ENCODE peak calls at places on chromosomes 12 and 14, in six cellular contexts. One of them, this sample, is unnamed.
A peak's percentile ranks its signal among the peaks of the same experiment; 100 is the strongest.

GRCh38 chr14:89699076-89699475 is 255.5 kb downstream of the EFCAB11 start:
- DNase-seq in germinal center: no peak
- DNase-seq in AML-193: no peak
- DNase-seq in ureter: no peak
- DNase-seq in NCI-H2029 treated with DMSO at 0.1 percent for 48 hours: no peak
- DNase-seq in activated naive CD8-positive, alpha-beta T cell treated with anti-CD3 and anti-CD28 coated beads, Interleukin-2, amount 50 U/mL, for 24 hours: no peak
- DNase-seq in this sample: no peak

GRCh38 chr12:89085421-89085820 is 266.9 kb downstream of the DUSP6 start:
- DNase-seq in germinal center: no peak
- DNase-seq in AML-193: no peak
- DNase-seq in ureter: no peak
- DNase-seq in NCI-H2029 treated with DMSO at 0.1 percent for 48 hours: no peak
- DNase-seq in activated naive CD8-positive, alpha-beta T cell treated with anti-CD3 and anti-CD28 coated beads, Interleukin-2, amount 50 U/mL, for 24 hours: no peak
- DNase-seq in this sample: no peak

GRCh38 chr12:106149096-106149784 is 10.5 kb upstream of the NUAK1 start:
- DNase-seq in germinal center: no peak
- DNase-seq in AML-193: no peak
- DNase-seq in ureter: no peak
- DNase-seq in NCI-H2029 treated with DMSO at 0.1 percent for 48 hours: no peak
- DNase-seq in activated naive CD8-positive, alpha-beta T cell treated with anti-CD3 and anti-CD28 coated beads, Interleukin-2, amount 50 U/mL, for 24 hours: no peak
- DNase-seq in this sample: peak; percentile 37

GRCh38 chr12:92208613-92209121 is 63.0 kb upstream of the BTG1 start:
- DNase-seq in germinal center: peak; percentile 27
- DNase-seq in AML-193: no peak
- DNase-seq in ureter: no peak
- DNase-seq in NCI-H2029 treated with DMSO at 0.1 percent for 48 hours: no peak
- DNase-seq in activated naive CD8-positive, alpha-beta T cell treated with anti-CD3 and anti-CD28 coated beads, Interleukin-2, amount 50 U/mL, for 24 hours: no peak
- DNase-seq in this sample: peak; percentile 75

GRCh38 chr14:84969501-84969900 is 560.4 kb upstream of the FLRT2 start:
- DNase-seq in germinal center: no peak
- DNase-seq in AML-193: no peak
- DNase-seq in ureter: no peak
- DNase-seq in NCI-H2029 treated with DMSO at 0.1 percent for 48 hours: no peak
- DNase-seq in activated naive CD8-positive, alpha-beta T cell treated with anti-CD3 and anti-CD28 coated beads, Interleukin-2, amount 50 U/mL, for 24 hours: no peak
- DNase-seq in this sample: no peak

GRCh38 chr12:118409834-118410233 is 33.5 kb downstream of the SUDS3 start:
- DNase-seq in germinal center: no peak
- DNase-seq in AML-193: no peak
- DNase-seq in ureter: no peak
- DNase-seq in NCI-H2029 treated with DMSO at 0.1 percent for 48 hours: no peak
- DNase-seq in activated naive CD8-positive, alpha-beta T cell treated with anti-CD3 and anti-CD28 coated beads, Interleukin-2, amount 50 U/mL, for 24 hours: no peak
- DNase-seq in this sample: no peak

GRCh38 chr14:53741379-53742225 is 215.0 kb downstream of the BMP4 start:
- DNase-seq in germinal center: no peak
- DNase-seq in AML-193: no peak
- DNase-seq in ureter: no peak
- DNase-seq in NCI-H2029 treated with DMSO at 0.1 percent for 48 hours: no peak
- DNase-seq in activated naive CD8-positive, alpha-beta T cell treated with anti-CD3 and anti-CD28 coated beads, Interleukin-2, amount 50 U/mL, for 24 hours: no peak
- DNase-seq in this sample: no peak

GRCh38 chr12:93571854-93572711 is at the start of gene SOCS2:
- DNase-seq in germinal center: no peak
- DNase-seq in AML-193: no peak
- DNase-seq in ureter: peak; percentile 54
- DNase-seq in NCI-H2029 treated with DMSO at 0.1 percent for 48 hours: no peak
- DNase-seq in activated naive CD8-positive, alpha-beta T cell treated with anti-CD3 and anti-CD28 coated beads, Interleukin-2, amount 50 U/mL, for 24 hours: peak; percentile 32
- DNase-seq in this sample: no peak

GRCh38 chr14:99674064-99674650 is 9.9 kb upstream of the CYP46A1 start:
- DNase-seq in germinal center: no peak
- DNase-seq in AML-193: no peak
- DNase-seq in ureter: no peak
- DNase-seq in NCI-H2029 treated with DMSO at 0.1 percent for 48 hours: no peak
- DNase-seq in activated naive CD8-positive, alpha-beta T cell treated with anti-CD3 and anti-CD28 coated beads, Interleukin-2, amount 50 U/mL, for 24 hours: no peak
- DNase-seq in this sample: no peak

GRCh38 chr14:85534435-85534834 is 4.5 kb downstream of the FLRT2 start:
- DNase-seq in germinal center: no peak
- DNase-seq in AML-193: no peak
- DNase-seq in ureter: no peak
- DNase-seq in NCI-H2029 treated with DMSO at 0.1 percent for 48 hours: no peak
- DNase-seq in activated naive CD8-positive, alpha-beta T cell treated with anti-CD3 and anti-CD28 coated beads, Interleukin-2, amount 50 U/mL, for 24 hours: no peak
- DNase-seq in this sample: no peak

GRCh38 chr12:47795814-47796411 is 22.9 kb downstream of the SLC48A1 start:
- DNase-seq in germinal center: no peak
- DNase-seq in AML-193: no peak
- DNase-seq in ureter: no peak
- DNase-seq in NCI-H2029 treated with DMSO at 0.1 percent for 48 hours: no peak
- DNase-seq in activated naive CD8-positive, alpha-beta T cell treated with anti-CD3 and anti-CD28 coated beads, Interleukin-2, amount 50 U/mL, for 24 hours: no peak
- DNase-seq in this sample: no peak

GRCh38 chr14:100858838-100859220 is 32.9 kb downstream of the MEG3 start:
- DNase-seq in germinal center: no peak
- DNase-seq in AML-193: no peak
- DNase-seq in ureter: no peak
- DNase-seq in NCI-H2029 treated with DMSO at 0.1 percent for 48 hours: no peak
- DNase-seq in activated naive CD8-positive, alpha-beta T cell treated with anti-CD3 and anti-CD28 coated beads, Interleukin-2, amount 50 U/mL, for 24 hours: no peak
- DNase-seq in this sample: no peak

GRCh38 chr14:34835312-34835711 is 39.8 kb downstream of the BAZ1A start:
- DNase-seq in germinal center: no peak
- DNase-seq in AML-193: no peak
- DNase-seq in ureter: no peak
- DNase-seq in NCI-H2029 treated with DMSO at 0.1 percent for 48 hours: no peak
- DNase-seq in activated naive CD8-positive, alpha-beta T cell treated with anti-CD3 and anti-CD28 coated beads, Interleukin-2, amount 50 U/mL, for 24 hours: no peak
- DNase-seq in this sample: peak; percentile 13

GRCh38 chr12:15897433-15897832 is 13.7 kb upstream of the DERA start:
- DNase-seq in germinal center: no peak
- DNase-seq in AML-193: no peak
- DNase-seq in ureter: no peak
- DNase-seq in NCI-H2029 treated with DMSO at 0.1 percent for 48 hours: no peak
- DNase-seq in activated naive CD8-positive, alpha-beta T cell treated with anti-CD3 and anti-CD28 coated beads, Interleukin-2, amount 50 U/mL, for 24 hours: no peak
- DNase-seq in this sample: no peak

GRCh38 chr12:47228802-47229201 is 149.0 kb upstream of the AMIGO2 start:
- DNase-seq in germinal center: no peak
- DNase-seq in AML-193: no peak
- DNase-seq in ureter: no peak
- DNase-seq in NCI-H2029 treated with DMSO at 0.1 percent for 48 hours: no peak
- DNase-seq in activated naive CD8-positive, alpha-beta T cell treated with anti-CD3 and anti-CD28 coated beads, Interleukin-2, amount 50 U/mL, for 24 hours: no peak
- DNase-seq in this sample: no peak

GRCh38 chr12:48933664-48934311 is 8.5 kb upstream of the FKBP11 start:
- DNase-seq in germinal center: no peak
- DNase-seq in AML-193: no peak
- DNase-seq in ureter: no peak
- DNase-seq in NCI-H2029 treated with DMSO at 0.1 percent for 48 hours: no peak
- DNase-seq in activated naive CD8-positive, alpha-beta T cell treated with anti-CD3 and anti-CD28 coated beads, Interleukin-2, amount 50 U/mL, for 24 hours: no peak
- DNase-seq in this sample: no peak

GRCh38 chr12:63822352-63822751 is 22.1 kb upstream of the SRGAP1 start:
- DNase-seq in germinal center: no peak
- DNase-seq in AML-193: no peak
- DNase-seq in ureter: no peak
- DNase-seq in NCI-H2029 treated with DMSO at 0.1 percent for 48 hours: no peak
- DNase-seq in activated naive CD8-positive, alpha-beta T cell treated with anti-CD3 and anti-CD28 coated beads, Interleukin-2, amount 50 U/mL, for 24 hours: no peak
- DNase-seq in this sample: no peak

GRCh38 chr14:54839681-54840080 is 62.9 kb downstream of the GCH1 start:
- DNase-seq in germinal center: no peak
- DNase-seq in AML-193: no peak
- DNase-seq in ureter: no peak
- DNase-seq in NCI-H2029 treated with DMSO at 0.1 percent for 48 hours: no peak
- DNase-seq in activated naive CD8-positive, alpha-beta T cell treated with anti-CD3 and anti-CD28 coated beads, Interleukin-2, amount 50 U/mL, for 24 hours: no peak
- DNase-seq in this sample: no peak

GRCh38 chr12:117240356-117240755 is 50.1 kb upstream of the FBXO21 start:
- DNase-seq in germinal center: no peak
- DNase-seq in AML-193: no peak
- DNase-seq in ureter: no peak
- DNase-seq in NCI-H2029 treated with DMSO at 0.1 percent for 48 hours: no peak
- DNase-seq in activated naive CD8-positive, alpha-beta T cell treated with anti-CD3 and anti-CD28 coated beads, Interleukin-2, amount 50 U/mL, for 24 hours: no peak
- DNase-seq in this sample: no peak

GRCh38 chr14:75268638-75269550 is 9.7 kb upstream of the FOS start:
- DNase-seq in germinal center: no peak
- DNase-seq in AML-193: peak; percentile 88
- DNase-seq in ureter: no peak
- DNase-seq in NCI-H2029 treated with DMSO at 0.1 percent for 48 hours: no peak
- DNase-seq in activated naive CD8-positive, alpha-beta T cell treated with anti-CD3 and anti-CD28 coated beads, Interleukin-2, amount 50 U/mL, for 24 hours: no peak
- DNase-seq in this sample: peak; percentile 83

GRCh38 chr14:20435454-20436362 is at the start of gene KLHL33:
- DNase-seq in germinal center: no peak
- DNase-seq in AML-193: no peak
- DNase-seq in ureter: no peak
- DNase-seq in NCI-H2029 treated with DMSO at 0.1 percent for 48 hours: no peak
- DNase-seq in activated naive CD8-positive, alpha-beta T cell treated with anti-CD3 and anti-CD28 coated beads, Interleukin-2, amount 50 U/mL, for 24 hours: no peak
- DNase-seq in this sample: no peak

GRCh38 chr12:113128802-113129663 is 6.5 kb downstream of the RASAL1 start:
- DNase-seq in germinal center: peak; percentile 86
- DNase-seq in AML-193: no peak
- DNase-seq in ureter: no peak
- DNase-seq in NCI-H2029 treated with DMSO at 0.1 percent for 48 hours: no peak
- DNase-seq in activated naive CD8-positive, alpha-beta T cell treated with anti-CD3 and anti-CD28 coated beads, Interleukin-2, amount 50 U/mL, for 24 hours: no peak
- DNase-seq in this sample: no peak

GRCh38 chr12:121791671-121792496 is 1.6 kb downstream of the RHOF start:
- DNase-seq in germinal center: no peak
- DNase-seq in AML-193: no peak
- DNase-seq in ureter: no peak
- DNase-seq in NCI-H2029 treated with DMSO at 0.1 percent for 48 hours: no peak
- DNase-seq in activated naive CD8-positive, alpha-beta T cell treated with anti-CD3 and anti-CD28 coated beads, Interleukin-2, amount 50 U/mL, for 24 hours: peak; percentile 61
- DNase-seq in this sample: peak; percentile 43

GRCh38 chr14:34420547-34421150 is 41.4 kb downstream of the SPTSSA start:
- DNase-seq in germinal center: no peak
- DNase-seq in AML-193: no peak
- DNase-seq in ureter: no peak
- DNase-seq in NCI-H2029 treated with DMSO at 0.1 percent for 48 hours: no peak
- DNase-seq in activated naive CD8-positive, alpha-beta T cell treated with anti-CD3 and anti-CD28 coated beads, Interleukin-2, amount 50 U/mL, for 24 hours: no peak
- DNase-seq in this sample: peak; percentile 10

GRCh38 chr12:76639646-76640045 is 80.1 kb upstream of the OSBPL8 start:
- DNase-seq in germinal center: no peak
- DNase-seq in AML-193: no peak
- DNase-seq in ureter: no peak
- DNase-seq in NCI-H2029 treated with DMSO at 0.1 percent for 48 hours: no peak
- DNase-seq in activated naive CD8-positive, alpha-beta T cell treated with anti-CD3 and anti-CD28 coated beads, Interleukin-2, amount 50 U/mL, for 24 hours: no peak
- DNase-seq in this sample: no peak

GRCh38 chr14:24312736-24313507 is 1.6 kb downstream of the LTB4R start:
- DNase-seq in germinal center: no peak
- DNase-seq in AML-193: peak; percentile 94
- DNase-seq in ureter: no peak
- DNase-seq in NCI-H2029 treated with DMSO at 0.1 percent for 48 hours: no peak
- DNase-seq in activated naive CD8-positive, alpha-beta T cell treated with anti-CD3 and anti-CD28 coated beads, Interleukin-2, amount 50 U/mL, for 24 hours: no peak
- DNase-seq in this sample: peak; percentile 74

GRCh38 chr12:99131761-99132199 is 486.7 kb downstream of the APAF1 start:
- DNase-seq in germinal center: no peak
- DNase-seq in AML-193: no peak
- DNase-seq in ureter: no peak
- DNase-seq in NCI-H2029 treated with DMSO at 0.1 percent for 48 hours: no peak
- DNase-seq in activated naive CD8-positive, alpha-beta T cell treated with anti-CD3 and anti-CD28 coated beads, Interleukin-2, amount 50 U/mL, for 24 hours: no peak
- DNase-seq in this sample: peak; percentile 56

GRCh38 chr12:119179335-119180021 is 747 bp downstream of the HSPB8 start:
- DNase-seq in germinal center: no peak
- DNase-seq in AML-193: no peak
- DNase-seq in ureter: peak; percentile 53
- DNase-seq in NCI-H2029 treated with DMSO at 0.1 percent for 48 hours: no peak
- DNase-seq in activated naive CD8-positive, alpha-beta T cell treated with anti-CD3 and anti-CD28 coated beads, Interleukin-2, amount 50 U/mL, for 24 hours: no peak
- DNase-seq in this sample: no peak

GRCh38 chr12:120229071-120229582 is 28.2 kb upstream of the RPLP0 start:
- DNase-seq in germinal center: no peak
- DNase-seq in AML-193: no peak
- DNase-seq in ureter: no peak
- DNase-seq in NCI-H2029 treated with DMSO at 0.1 percent for 48 hours: no peak
- DNase-seq in activated naive CD8-positive, alpha-beta T cell treated with anti-CD3 and anti-CD28 coated beads, Interleukin-2, amount 50 U/mL, for 24 hours: no peak
- DNase-seq in this sample: no peak

GRCh38 chr14:96187216-96188050 is 17.2 kb upstream of the BDKRB2 start:
- DNase-seq in germinal center: no peak
- DNase-seq in AML-193: no peak
- DNase-seq in ureter: no peak
- DNase-seq in NCI-H2029 treated with DMSO at 0.1 percent for 48 hours: no peak
- DNase-seq in activated naive CD8-positive, alpha-beta T cell treated with anti-CD3 and anti-CD28 coated beads, Interleukin-2, amount 50 U/mL, for 24 hours: no peak
- DNase-seq in this sample: no peak

GRCh38 chr14:61103541-61104339 is 122.7 kb downstream of the SLC38A6 start:
- DNase-seq in germinal center: no peak
- DNase-seq in AML-193: peak; percentile 44
- DNase-seq in ureter: peak; percentile 78
- DNase-seq in NCI-H2029 treated with DMSO at 0.1 percent for 48 hours: no peak
- DNase-seq in activated naive CD8-positive, alpha-beta T cell treated with anti-CD3 and anti-CD28 coated beads, Interleukin-2, amount 50 U/mL, for 24 hours: peak; percentile 25
- DNase-seq in this sample: peak; percentile 83

GRCh38 chr12:75720807-75721206 is 209.4 kb upstream of the KRR1 start:
- DNase-seq in germinal center: no peak
- DNase-seq in AML-193: no peak
- DNase-seq in ureter: no peak
- DNase-seq in NCI-H2029 treated with DMSO at 0.1 percent for 48 hours: peak; percentile 80
- DNase-seq in activated naive CD8-positive, alpha-beta T cell treated with anti-CD3 and anti-CD28 coated beads, Interleukin-2, amount 50 U/mL, for 24 hours: no peak
- DNase-seq in this sample: no peak

GRCh38 chr12:71503579-71504470 is 64.2 kb downstream of the LGR5 start:
- DNase-seq in germinal center: peak; percentile 3
- DNase-seq in AML-193: no peak
- DNase-seq in ureter: no peak
- DNase-seq in NCI-H2029 treated with DMSO at 0.1 percent for 48 hours: peak; percentile 26
- DNase-seq in activated naive CD8-positive, alpha-beta T cell treated with anti-CD3 and anti-CD28 coated beads, Interleukin-2, amount 50 U/mL, for 24 hours: no peak
- DNase-seq in this sample: no peak

GRCh38 chr14:21985081-21985480 is 311.5 kb upstream of the OR4E1 start:
- DNase-seq in germinal center: no peak
- DNase-seq in AML-193: no peak
- DNase-seq in ureter: no peak
- DNase-seq in NCI-H2029 treated with DMSO at 0.1 percent for 48 hours: no peak
- DNase-seq in activated naive CD8-positive, alpha-beta T cell treated with anti-CD3 and anti-CD28 coated beads, Interleukin-2, amount 50 U/mL, for 24 hours: no peak
- DNase-seq in this sample: no peak

GRCh38 chr14:28652782-28653181 is 113.8 kb upstream of the FOXG1 start:
- DNase-seq in germinal center: no peak
- DNase-seq in AML-193: no peak
- DNase-seq in ureter: no peak
- DNase-seq in NCI-H2029 treated with DMSO at 0.1 percent for 48 hours: no peak
- DNase-seq in activated naive CD8-positive, alpha-beta T cell treated with anti-CD3 and anti-CD28 coated beads, Interleukin-2, amount 50 U/mL, for 24 hours: no peak
- DNase-seq in this sample: no peak

GRCh38 chr12:123854918-123855317 is 92.8 kb downstream of the DNAH10 start:
- DNase-seq in germinal center: no peak
- DNase-seq in AML-193: no peak
- DNase-seq in ureter: no peak
- DNase-seq in NCI-H2029 treated with DMSO at 0.1 percent for 48 hours: no peak
- DNase-seq in activated naive CD8-positive, alpha-beta T cell treated with anti-CD3 and anti-CD28 coated beads, Interleukin-2, amount 50 U/mL, for 24 hours: no peak
- DNase-seq in this sample: peak; percentile 28

GRCh38 chr12:63308701-63309100 is 157.7 kb upstream of the AVPR1A start:
- DNase-seq in germinal center: no peak
- DNase-seq in AML-193: no peak
- DNase-seq in ureter: no peak
- DNase-seq in NCI-H2029 treated with DMSO at 0.1 percent for 48 hours: no peak
- DNase-seq in activated naive CD8-positive, alpha-beta T cell treated with anti-CD3 and anti-CD28 coated beads, Interleukin-2, amount 50 U/mL, for 24 hours: no peak
- DNase-seq in this sample: no peak

This sample was measured in NB4.